ENCODE peak calls at places on chromosomes 6 and 20, in five cellular contexts. One of them, this sample, is unnamed.

GRCh38 chr6:126027601-126028000 is 41.3 kb downstream of the TRMT11 start:
- DNase-seq in MV-4-11: no peak
- DNase-seq in fibroblast of mammary gland: peak; percentile 54
- DNase-seq in hypothalamus: no peak
- DNase-seq in naive thymus-derived CD8-positive, alpha-beta T cell: no peak
- DNase-seq in this sample: no peak

GRCh38 chr20:35698298-35699126 is 640 bp downstream of the NFS1 start:
- DNase-seq in naive thymus-derived CD8-positive, alpha-beta T cell: no peak
- DNase-seq in fibroblast of mammary gland: no peak
- DNase-seq in hypothalamus: no peak
- DNase-seq in MV-4-11: no peak
- DNase-seq in this sample: no peak

GRCh38 chr6:48996461-48997119 is 466.5 kb downstream of the MMUT start:
- DNase-seq in MV-4-11: no peak
- DNase-seq in hypothalamus: no peak
- DNase-seq in fibroblast of mammary gland: no peak
- DNase-seq in naive thymus-derived CD8-positive, alpha-beta T cell: no peak
- DNase-seq in this sample: no peak

GRCh38 chr20:39789411-39789810 is 827.3 kb downstream of the DHX35 start:
- DNase-seq in fibroblast of mammary gland: peak; percentile 9
- DNase-seq in hypothalamus: no peak
- DNase-seq in naive thymus-derived CD8-positive, alpha-beta T cell: no peak
- DNase-seq in MV-4-11: no peak
- DNase-seq in this sample: no peak

GRCh38 chr6:57216235-57217101 is 5.6 kb downstream of the RAB23 start:
- DNase-seq in hypothalamus: no peak
- DNase-seq in naive thymus-derived CD8-positive, alpha-beta T cell: no peak
- DNase-seq in MV-4-11: no peak
- DNase-seq in fibroblast of mammary gland: peak; percentile 59
- DNase-seq in this sample: no peak

GRCh38 chr20:3924304-3925112 is 35.3 kb downstream of the PANK2 start:
- DNase-seq in naive thymus-derived CD8-positive, alpha-beta T cell: no peak
- DNase-seq in MV-4-11: peak; percentile 69
- DNase-seq in fibroblast of mammary gland: peak; percentile 43
- DNase-seq in hypothalamus: no peak
- DNase-seq in this sample: no peak

GRCh38 chr20:51800769-51801219 is 1.5 kb downstream of the SALL4 start:
- DNase-seq in hypothalamus: no peak
- DNase-seq in naive thymus-derived CD8-positive, alpha-beta T cell: no peak
- DNase-seq in fibroblast of mammary gland: no peak
- DNase-seq in MV-4-11: no peak
- DNase-seq in this sample: no peak

GRCh38 chr6:10847684-10848083 is 9.3 kb upstream of the MAK start:
- DNase-seq in naive thymus-derived CD8-positive, alpha-beta T cell: no peak
- DNase-seq in MV-4-11: peak; percentile 11
- DNase-seq in fibroblast of mammary gland: no peak
- DNase-seq in hypothalamus: no peak
- DNase-seq in this sample: no peak

GRCh38 chr6:148392611-148393160 is 50.0 kb downstream of the SASH1 start:
- DNase-seq in fibroblast of mammary gland: no peak
- DNase-seq in naive thymus-derived CD8-positive, alpha-beta T cell: no peak
- DNase-seq in hypothalamus: no peak
- DNase-seq in MV-4-11: peak; percentile 31
- DNase-seq in this sample: no peak

GRCh38 chr20:58070664-58071499 is 157.6 kb downstream of the ANKRD60 start:
- DNase-seq in naive thymus-derived CD8-positive, alpha-beta T cell: no peak
- DNase-seq in fibroblast of mammary gland: no peak
- DNase-seq in MV-4-11: no peak
- DNase-seq in hypothalamus: no peak
- DNase-seq in this sample: no peak

GRCh38 chr6:15184441-15184861 is 61.4 kb upstream of the JARID2 start:
- DNase-seq in hypothalamus: no peak
- DNase-seq in MV-4-11: no peak
- DNase-seq in naive thymus-derived CD8-positive, alpha-beta T cell: no peak
- DNase-seq in fibroblast of mammary gland: no peak
- DNase-seq in this sample: no peak

GRCh38 chr6:2891768-2892170 is 11.3 kb downstream of the SERPINB9 start:
- DNase-seq in MV-4-11: no peak
- DNase-seq in naive thymus-derived CD8-positive, alpha-beta T cell: peak; percentile 58
- DNase-seq in hypothalamus: no peak
- DNase-seq in fibroblast of mammary gland: no peak
- DNase-seq in this sample: no peak

GRCh38 chr20:49508435-49509199 is 26.1 kb upstream of the KCNB1 start:
- DNase-seq in naive thymus-derived CD8-positive, alpha-beta T cell: no peak
- DNase-seq in hypothalamus: peak; percentile 27
- DNase-seq in MV-4-11: peak; percentile 35
- DNase-seq in fibroblast of mammary gland: peak; percentile 58
- DNase-seq in this sample: peak; percentile 42

GRCh38 chr6:13689511-13690256 is 22.0 kb downstream of the RANBP9 start:
- DNase-seq in naive thymus-derived CD8-positive, alpha-beta T cell: no peak
- DNase-seq in MV-4-11: peak; percentile 38
- DNase-seq in fibroblast of mammary gland: no peak
- DNase-seq in hypothalamus: no peak
- DNase-seq in this sample: no peak

GRCh38 chr6:25623874-25624273 is 28.1 kb upstream of the SCGN start:
- DNase-seq in MV-4-11: no peak
- DNase-seq in fibroblast of mammary gland: no peak
- DNase-seq in hypothalamus: no peak
- DNase-seq in naive thymus-derived CD8-positive, alpha-beta T cell: no peak
- DNase-seq in this sample: no peak

GRCh38 chr6:21479140-21479539 is 114.4 kb upstream of the SOX4 start:
- DNase-seq in fibroblast of mammary gland: peak; percentile 51
- DNase-seq in hypothalamus: no peak
- DNase-seq in MV-4-11: no peak
- DNase-seq in naive thymus-derived CD8-positive, alpha-beta T cell: no peak
- DNase-seq in this sample: no peak

GRCh38 chr20:53677447-53678314 is 84.0 kb upstream of the ZNF217 start:
- DNase-seq in naive thymus-derived CD8-positive, alpha-beta T cell: no peak
- DNase-seq in hypothalamus: no peak
- DNase-seq in fibroblast of mammary gland: no peak
- DNase-seq in MV-4-11: peak; percentile 80
- DNase-seq in this sample: no peak

GRCh38 chr6:121616411-121616810 is 181.0 kb downstream of the GJA1 start:
- DNase-seq in fibroblast of mammary gland: no peak
- DNase-seq in hypothalamus: no peak
- DNase-seq in naive thymus-derived CD8-positive, alpha-beta T cell: no peak
- DNase-seq in MV-4-11: no peak
- DNase-seq in this sample: no peak